ENCODE peak calls at places on chromosomes 6 and 20, in six cellular contexts. E, V, G, F, O and B are unnamed samples.

GRCh38 chr6:56902551-56903464 is 52.1 kb upstream of the BEND6 start:
- DNase-seq in E (peak; percentile 29), V (peak; percentile 20), G (no peak), F (peak; percentile 46), O (peak; percentile 28), B (peak; percentile 16)

GRCh38 chr6:63742060-63742459 is 106.5 kb downstream of the PHF3 start:
- DNase-seq in E (no peak), V (no peak), G (no peak), F (no peak), O (no peak), B (no peak)

GRCh38 chr6:169503556-169503955 is 198.3 kb downstream of the WDR27 start:
- DNase-seq in E (no peak), V (no peak), G (no peak), F (no peak), O (no peak), B (no peak)

GRCh38 chr6:23228439-23229024 is 659.2 kb downstream of the HDGFL1 start:
- DNase-seq in E (no peak), V (no peak), G (no peak), F (no peak), O (no peak), B (no peak)

GRCh38 chr20:49724637-49725606 is 11.2 kb upstream of the B4GALT5 start:
- DNase-seq in E (no peak), V (peak; percentile 28), G (peak; percentile 26), F (peak; percentile 31), O (peak; percentile 45), B (no peak)

GRCh38 chr20:35503841-35504460 is 25.5 kb downstream of the C20orf173 start:
- DNase-seq in E (no peak), V (no peak), G (no peak), F (no peak), O (no peak), B (no peak)

GRCh38 chr6:55014321-55015088 is 159.8 kb upstream of the HCRTR2 start:
- DNase-seq in E (no peak), V (peak; percentile 85), G (no peak), F (no peak), O (peak; percentile 27), B (no peak)

GRCh38 chr6:2900821-2901644 is 2.1 kb downstream of the SERPINB9 start:
- DNase-seq in E (peak; percentile 55), V (no peak), G (no peak), F (peak; percentile 39), O (peak; percentile 23), B (no peak)

GRCh38 chr20:48791666-48792071 is 36.1 kb downstream of the PREX1 start:
- DNase-seq in E (no peak), V (no peak), G (no peak), F (no peak), O (no peak), B (peak; percentile 28)

GRCh38 chr6:55528624-55529023 is 50.4 kb downstream of the HMGCLL1 start:
- DNase-seq in E (no peak), V (no peak), G (no peak), F (no peak), O (peak; percentile 73), B (no peak)

GRCh38 chr6:170080828-170081368 is 210.0 kb downstream of the DLL1 start:
- DNase-seq in E (peak; percentile 28), V (no peak), G (no peak), F (no peak), O (no peak), B (no peak)

GRCh38 chr6:140546640-140547039 is 1172.2 kb upstream of the CITED2 start:
- DNase-seq in E (no peak), V (no peak), G (no peak), F (no peak), O (no peak), B (no peak)

GRCh38 chr6:7914991-7915789 is 4.6 kb upstream of the TXNDC5 start:
- DNase-seq in E (no peak), V (no peak), G (no peak), F (no peak), O (no peak), B (peak; percentile 44)

GRCh38 chr6:21769405-21769851 is 175.9 kb downstream of the SOX4 start:
- DNase-seq in E (no peak), V (no peak), G (no peak), F (no peak), O (peak; percentile 97), B (peak; percentile 91)

GRCh38 chr6:103675807-103676406 is 1183.8 kb downstream of the HACE1 start:
- DNase-seq in E (no peak), V (no peak), G (no peak), F (no peak), O (no peak), B (no peak)

GRCh38 chr20:57476641-57477461 is 48.1 kb downstream of the CTCFL start:
- DNase-seq in E (no peak), V (no peak), G (no peak), F (no peak), O (no peak), B (no peak)

GRCh38 chr20:11861479-11861878 is 56.2 kb upstream of the BTBD3 start:
- DNase-seq in E (no peak), V (no peak), G (no peak), F (no peak), O (no peak), B (no peak)

GRCh38 chr6:162055365-162055764 is 672.2 kb downstream of the PRKN start:
- DNase-seq in E (no peak), V (no peak), G (no peak), F (no peak), O (peak; percentile 18), B (no peak)

GRCh38 chr20:37398750-37399621 is 53.0 kb downstream of the SRC start:
- DNase-seq in E (no peak), V (no peak), G (no peak), F (no peak), O (no peak), B (no peak)

GRCh38 chr6:44682280-44682679 is 294.8 kb downstream of the CDC5L start:
- DNase-seq in E (no peak), V (no peak), G (no peak), F (no peak), O (no peak), B (no peak)

GRCh38 chr6:143783077-143783476 is 60.1 kb upstream of the LTV1 start:
- DNase-seq in E (no peak), V (no peak), G (no peak), F (no peak), O (no peak), B (no peak)

GRCh38 chr6:7673063-7673536 is 52.8 kb upstream of the BMP6 start:
- DNase-seq in E (no peak), V (no peak), G (peak; percentile 67), F (no peak), O (peak; percentile 85), B (no peak)

GRCh38 chr6:7590918-7591302 is 912 bp downstream of the SNRNP48 start:
- DNase-seq in E (no peak), V (no peak), G (no peak), F (no peak), O (peak; percentile 3), B (no peak)

GRCh38 chr6:24504642-24505586 is 10.1 kb downstream of the ALDH5A1 start:
- DNase-seq in E (no peak), V (no peak), G (no peak), F (no peak), O (no peak), B (no peak)

GRCh38 chr20:7682916-7683315 is 257.3 kb downstream of the HAO1 start:
- DNase-seq in E (no peak), V (no peak), G (no peak), F (no peak), O (no peak), B (no peak)
- H3K4me3 ChIP-seq in E (no peak overlapping the region), V (no peak overlapping the region), G (no peak overlapping the region), F (no peak overlapping the region), O (no peak overlapping the region), B (no peak overlapping the region)

GRCh38 chr20:62922451-62922921 is 3.8 kb downstream of the DIDO1 start:
- DNase-seq in E (no peak), V (no peak), G (no peak), F (peak; percentile 86), O (no peak), B (no peak)

GRCh38 chr20:62926229-62927127 is at the start of gene DIDO1:
- DNase-seq in E (peak; percentile 75), V (no peak), G (peak; percentile 71), F (peak; percentile 93), O (peak; percentile 88), B (no peak)

GRCh38 chr20:62925420-62926228 is 681 bp downstream of the DIDO1 start:
- DNase-seq in E (no peak), V (no peak), G (no peak), F (peak; percentile 59), O (peak; percentile 40), B (no peak)

GRCh38 chr20:62924567-62925419 is 1.5 kb downstream of the DIDO1 start:
- DNase-seq in E (no peak), V (no peak), G (no peak), F (peak; percentile 39), O (no peak), B (no peak)

GRCh38 chr20:62923669-62924566 is 2.4 kb downstream of the DIDO1 start:
- DNase-seq in E (no peak), V (no peak), G (no peak), F (no peak), O (no peak), B (no peak)
- H3K4me3 ChIP-seq in E (peak overlapping the region; percentile 79), V (peak overlapping the region; percentile 91), G (peak overlapping the region; percentile 97), F (peak overlapping the region; percentile 99), O (no peak overlapping the region), B (peak overlapping the region; percentile 88)

GRCh38 chr6:132669690-132670291 is 10.8 kb upstream of the TAAR1 start:
- DNase-seq in E (no peak), V (no peak), G (no peak), F (peak; percentile 53), O (peak; percentile 41), B (no peak)
- H3K4me3 ChIP-seq in E (no peak overlapping the region), V (peak overlapping the region; percentile 57), G (no peak overlapping the region), F (no peak overlapping the region), O (no peak overlapping the region), B (no peak overlapping the region)

GRCh38 chr20:32111287-32111686 is 1.8 kb downstream of the TM9SF4 start:
- DNase-seq in E (no peak), V (no peak), G (no peak), F (no peak), O (no peak), B (no peak)
- H3K4me3 ChIP-seq in E (no peak overlapping the region), V (no peak overlapping the region), G (no peak overlapping the region), F (no peak overlapping the region), O (no peak overlapping the region), B (no peak overlapping the region)

DNA sequence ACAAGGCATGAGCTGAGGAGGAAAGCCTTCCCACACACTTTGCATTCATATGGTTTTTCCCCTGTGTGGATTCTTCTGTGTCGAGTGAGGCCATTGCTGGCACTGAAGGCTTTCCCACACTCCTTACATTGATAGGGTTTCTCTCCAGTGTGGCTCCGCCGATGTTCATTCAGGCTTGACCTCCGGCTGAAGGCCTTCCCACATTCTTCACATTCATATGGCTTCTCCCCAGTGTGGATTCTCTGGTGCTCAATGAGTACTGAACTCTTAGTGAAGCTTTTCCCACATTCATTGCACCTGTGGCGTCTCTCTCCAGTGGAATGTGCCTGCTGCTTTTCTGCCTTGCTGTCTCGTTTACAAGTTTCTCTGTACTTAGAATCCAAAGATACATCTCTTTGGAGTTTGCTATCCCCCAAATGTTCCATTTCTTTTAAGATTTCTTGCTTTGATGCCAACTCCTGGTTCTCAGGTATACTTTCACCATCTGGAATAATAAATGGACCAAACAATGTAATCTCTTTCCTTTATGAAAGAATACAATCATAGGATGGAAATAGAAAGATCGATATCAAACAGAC is 9.5 kb downstream of the ZSCAN31 start:
- DNase-seq in E (no peak), V (no peak), G (no peak), F (no peak), O (no peak), B (no peak)
- H3K4me3 ChIP-seq in E (no peak overlapping the region), V (no peak overlapping the region), G (no peak overlapping the region), F (no peak overlapping the region), O (peak overlapping the region; percentile 28), B (no peak overlapping the region)